ENCODE peak calls at places on chromosomes 11 and 22, in six cellular contexts. U is cardiac muscle cell, O is sigmoid colon, T is body of pancreas, E is NT2/D1, Y is vagina. C is an unnamed sample. For H3K4me1 and H3K27me3, the result is how much of the 10 kb centered on the place peaks cover.

GRCh38 chr11:19592842-19593241 is 119.8 kb upstream of the NAV2 start:
- DNase-seq in U (no peak), O (no peak), T (no peak), E (no peak), Y (no peak), C (no peak)

GRCh38 chr22:20024225-20025087 is 3.5 kb downstream of the TANGO2 start:
- DNase-seq in U (no peak), O (peak), T (no peak), E (no peak), Y (no peak), C (no peak)

GRCh38 chr22:37021710-37022482 is 2.4 kb downstream of the MPST start:
- DNase-seq in U (peak), O (no peak), T (peak), E (peak), Y (no peak), C (peak)

GRCh38 chr11:43923327-43924111 is 18.9 kb upstream of the C11orf96 start:
- DNase-seq in U (no peak), O (peak), T (peak), E (no peak), Y (no peak), C (no peak)

GRCh38 chr11:102716527-102716926 is 8.2 kb downstream of the MMP8 start:
- DNase-seq in U (no peak), O (no peak), T (no peak), E (no peak), Y (no peak), C (no peak)

GRCh38 chr22:28023036-28023435 is 104.0 kb upstream of the PITPNB start:
- DNase-seq in U (no peak), O (peak), T (no peak), E (no peak), Y (no peak), C (no peak)

GRCh38 chr11:87007938-87008337 is 29.8 kb upstream of the TMEM135 start:
- DNase-seq in U (no peak), O (no peak), T (no peak), E (no peak), Y (no peak), C (no peak)

GRCh38 chr11:73317373-73317772 is 9.3 kb downstream of the ARHGEF17 start:
- DNase-seq in U (no peak), O (peak), T (no peak), E (no peak), Y (no peak), C (no peak)

GRCh38 chr11:66443602-66444001 is 5.0 kb upstream of the MRPL11 start:
- DNase-seq in U (no peak), O (no peak), T (no peak), E (no peak), Y (no peak), C (no peak)

GRCh38 chr11:82895437-82896091 is 4.7 kb downstream of the PRCP start:
- DNase-seq in U (no peak), O (no peak), T (no peak), E (no peak), Y (no peak), C (no peak)

GRCh38 chr11:122258446-122258994 is 142.5 kb upstream of the BLID start:
- DNase-seq in U (no peak), O (no peak), T (no peak), E (no peak), Y (no peak), C (no peak)

GRCh38 chr11:61854966-61855714 is 27.0 kb downstream of the FADS2 start:
- DNase-seq in U (no peak), O (no peak), T (no peak), E (no peak), Y (no peak), C (no peak)

GRCh38 chr22:45235101-45235777 is 5.5 kb downstream of the KIAA0930 start:
- DNase-seq in U (no peak), O (no peak), T (peak), E (no peak), Y (no peak), C (no peak)

GRCh38 chr11:40292636-40293585 is 1166.5 kb downstream of the LRRC4C start:
- DNase-seq in U (no peak), O (peak), T (no peak), E (no peak), Y (no peak), C (no peak)

GRCh38 chr11:99687320-99687719 is 666.6 kb downstream of the CNTN5 start:
- DNase-seq in U (no peak), O (no peak), T (no peak), E (no peak), Y (no peak), C (no peak)

GRCh38 chr11:73388241-73389133 is 12.3 kb downstream of the RELT start:
- DNase-seq in U (peak), O (peak), T (no peak), E (no peak), Y (no peak), C (no peak)

GRCh38 chr11:69867076-69868002 is 48.1 kb upstream of the FGF3 start:
- DNase-seq in U (no peak), O (no peak), T (peak), E (no peak), Y (no peak), C (no peak)

GRCh38 chr11:19344661-19345518 is 104.1 kb upstream of the E2F8 start:
- DNase-seq in U (peak), O (peak), T (peak), E (peak), Y (no peak), C (peak)

GRCh38 chr22:31022516-31022915 is 53.5 kb downstream of the TUG1 start:
- DNase-seq in U (no peak), O (no peak), T (no peak), E (no peak), Y (no peak), C (no peak)

GRCh38 chr11:7673724-7674434 is 579 bp upstream of the CYB5R2 start:
- DNase-seq in U (peak), O (peak), T (peak), E (peak), Y (no peak), C (no peak)

GRCh38 chr22:50141891-50142363 is 28.6 kb upstream of the PANX2 start:
- DNase-seq in U (peak), O (peak), T (no peak), E (no peak), Y (no peak), C (no peak)

GRCh38 chr11:71566081-71566620 is 788 bp downstream of the KRTAP5-10 start:
- DNase-seq in U (no peak), O (no peak), T (no peak), E (no peak), Y (no peak), C (no peak)

GRCh38 chr22:27919222-27919942 is at the start of gene PITPNB:
- DNase-seq in U (peak), O (peak), T (peak), E (peak), Y (peak), C (peak)

GRCh38 chr11:23206736-23207336 is 346.6 kb upstream of the CCDC179 start:
- DNase-seq in U (no peak), O (no peak), T (no peak), E (no peak), Y (no peak), C (no peak)

GRCh38 chr11:126147268-126148111 is 64.0 kb downstream of the RPUSD4 start:
- DNase-seq in U (no peak), O (peak), T (no peak), E (no peak), Y (no peak), C (no peak)

GRCh38 chr22:26502688-26503561 is 9.3 kb downstream of the TFIP11 start:
- DNase-seq in U (peak), O (no peak), T (no peak), E (no peak), Y (no peak), C (peak)

GRCh38 chr11:72317982-72318381 is 74.0 kb upstream of the PHOX2A start:
- DNase-seq in U (no peak), O (peak), T (no peak), E (no peak), Y (no peak), C (no peak)

GRCh38 chr22:49961601-49962011 is 1.0 kb downstream of the PIM3 start:
- DNase-seq in U (no peak), O (no peak), T (no peak), E (no peak), Y (no peak), C (no peak)

GRCh38 chr11:79342686-79343085 is 98.1 kb downstream of the TENM4 start:
- DNase-seq in U (no peak), O (no peak), T (no peak), E (no peak), Y (no peak), C (no peak)

GRCh38 chr11:20511982-20512381 is 87.4 kb upstream of the SLC6A5 start:
- DNase-seq in U (peak), O (no peak), T (no peak), E (no peak), Y (no peak), C (no peak)

GRCh38 chr22:17476838-17477237 is 86.5 kb upstream of the SLC25A18 start:
- DNase-seq in U (no peak), O (no peak), T (no peak), E (no peak), Y (no peak), C (no peak)

GRCh38 chr11:64763804-64764611 is 4.2 kb upstream of the PYGM start:
- DNase-seq in U (peak), O (no peak), T (no peak), E (no peak), Y (no peak), C (no peak)
- H3K4me1 ChIP-seq in U (under half), O (half or more), T (under half), E (half or more), Y (half or more), C (under half)

GRCh38 chr22:23204541-23205157 is 24.3 kb downstream of the BCR start:
- DNase-seq in U (no peak), O (peak), T (peak), E (no peak), Y (no peak), C (no peak)
- H3K4me3 ChIP-seq in U (no peak), O (no peak), T (no peak), E (no peak), Y (no peak), C (no peak)

DNA sequence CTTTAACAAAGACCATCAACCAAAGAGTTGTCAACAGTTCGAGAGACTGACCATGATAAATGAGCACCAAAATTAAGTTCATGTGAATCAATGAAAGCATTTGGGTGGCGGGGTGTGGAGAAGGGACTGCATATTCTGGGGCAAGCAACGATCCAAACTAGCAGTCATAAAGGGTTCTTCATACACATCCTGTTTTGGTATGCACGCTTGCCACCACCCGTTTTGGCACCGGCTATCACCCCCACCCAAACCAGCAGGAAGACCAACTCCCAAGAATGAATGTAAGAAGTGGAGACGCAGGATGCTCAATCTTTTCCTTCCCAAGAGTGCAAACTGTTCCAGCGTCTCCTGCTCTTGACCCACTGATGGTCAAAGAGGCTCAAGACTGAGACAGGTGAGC is 80.8 kb downstream of the SGSM3 start:
- DNase-seq in U (no peak), O (no peak), T (no peak), E (no peak), Y (no peak), C (no peak)
- H3K27me3 ChIP-seq in U (under half), O (under half), T (under half), E (under half), Y (under half), C (under half)

DNA sequence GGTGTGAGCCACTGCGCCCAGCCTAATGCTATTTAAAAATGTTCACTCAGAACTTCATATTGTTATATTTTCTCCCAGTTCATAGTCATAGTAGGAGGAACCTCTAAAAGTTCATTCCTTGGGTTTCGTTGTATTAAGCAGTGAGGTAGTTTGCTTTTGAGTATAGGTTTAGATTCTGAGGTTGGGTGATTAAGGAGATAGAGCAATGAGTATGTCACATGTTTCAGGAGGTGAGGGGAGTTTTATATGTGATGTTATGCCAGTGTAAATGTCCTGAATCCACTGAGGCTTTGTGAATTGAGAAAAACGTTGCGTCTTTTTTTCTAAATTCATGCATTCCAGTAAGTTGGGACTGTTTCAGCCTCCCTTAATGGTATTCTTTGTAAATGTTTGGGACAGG is 4.2 kb downstream of the UBE2L3 start:
- DNase-seq in U (no peak), O (no peak), T (no peak), E (no peak), Y (no peak), C (no peak)
- H3K4me1 ChIP-seq in U (under half), O (half or more), T (half or more), E (under half), Y (half or more), C (under half)

GRCh38 chr11:120564573-120565301 is 53.2 kb downstream of the GRIK4 start:
- DNase-seq in U (peak), O (no peak), T (peak), E (no peak), Y (no peak), C (no peak)
- H3K4me3 ChIP-seq in U (peak), O (peak), T (no peak), E (peak), Y (peak), C (peak)

GRCh38 chr22:48060266-48060665 is 1297.8 kb downstream of the TBC1D22A start:
- DNase-seq in U (no peak), O (no peak), T (no peak), E (no peak), Y (no peak), C (no peak)
- H3K27me3 ChIP-seq in U (under half), O (under half), T (under half), E (under half), Y (under half), C (under half)

GRCh38 chr11:10800292-10800691 is 8.4 kb downstream of the EIF4G2 start:
- DNase-seq in U (no peak), O (no peak), T (no peak), E (no peak), Y (no peak), C (no peak)
- H3K4me1 ChIP-seq in U (under half), O (under half), T (under half), E (under half), Y (under half), C (under half)